ENCODE peak calls at places on chromosome 21, in nine cellular contexts. One of them, this sample, is unnamed.

GRCh38 chr21:42496839-42497202 is 797 bp upstream of the RSPH1 start:
- DNase-seq in ACHN: peak
- DNase-seq in glutamatergic neuron: no peak
- DNase-seq in T47D: no peak
- DNase-seq in NCI-H345: peak
- DNase-seq in RCC 7860: no peak
- DNase-seq in HS-5: no peak
- DNase-seq in A673: no peak
- DNase-seq in EH: no peak
- DNase-seq in this sample: no peak

GRCh38 chr21:30199989-30200388 is 15.9 kb downstream of the CLDN8 start:
- DNase-seq in EH: no peak
- DNase-seq in T47D: no peak
- DNase-seq in ACHN: no peak
- DNase-seq in HS-5: no peak
- DNase-seq in RCC 7860: no peak
- DNase-seq in A673: no peak
- DNase-seq in NCI-H345: no peak
- DNase-seq in glutamatergic neuron: no peak
- DNase-seq in this sample: no peak

GRCh38 chr21:44916965-44917364 is 3.7 kb downstream of the ITGB2 start:
- DNase-seq in ACHN: no peak
- DNase-seq in EH: no peak
- DNase-seq in NCI-H345: no peak
- DNase-seq in HS-5: no peak
- DNase-seq in RCC 7860: no peak
- DNase-seq in T47D: no peak
- DNase-seq in A673: no peak
- DNase-seq in glutamatergic neuron: no peak
- DNase-seq in this sample: no peak

GRCh38 chr21:45698493-45698947 is 55.0 kb downstream of the PCBP3 start:
- DNase-seq in NCI-H345: no peak
- DNase-seq in EH: peak
- DNase-seq in RCC 7860: no peak
- DNase-seq in ACHN: no peak
- DNase-seq in HS-5: peak
- DNase-seq in A673: peak
- DNase-seq in glutamatergic neuron: no peak
- DNase-seq in T47D: no peak
- DNase-seq in this sample: no peak

GRCh38 chr21:17462276-17462981 is 50.4 kb upstream of the CXADR start:
- DNase-seq in ACHN: peak
- DNase-seq in RCC 7860: peak
- DNase-seq in EH: peak
- DNase-seq in HS-5: no peak
- DNase-seq in NCI-H345: no peak
- DNase-seq in T47D: no peak
- DNase-seq in A673: no peak
- DNase-seq in glutamatergic neuron: no peak
- DNase-seq in this sample: no peak

GRCh38 chr21:29302340-29302991 is 3.7 kb downstream of the BACH1 start:
- DNase-seq in glutamatergic neuron: no peak
- DNase-seq in A673: no peak
- DNase-seq in EH: peak
- DNase-seq in ACHN: no peak
- DNase-seq in T47D: no peak
- DNase-seq in RCC 7860: no peak
- DNase-seq in HS-5: no peak
- DNase-seq in NCI-H345: no peak
- DNase-seq in this sample: no peak

GRCh38 chr21:26788783-26789182 is 56.4 kb downstream of the ADAMTS1 start:
- DNase-seq in EH: no peak
- DNase-seq in HS-5: no peak
- DNase-seq in glutamatergic neuron: no peak
- DNase-seq in T47D: no peak
- DNase-seq in NCI-H345: no peak
- DNase-seq in A673: no peak
- DNase-seq in RCC 7860: no peak
- DNase-seq in ACHN: no peak
- DNase-seq in this sample: no peak

GRCh38 chr21:44199448-44199847 is 41.3 kb downstream of the ICOSLG start:
- DNase-seq in RCC 7860: no peak
- DNase-seq in T47D: no peak
- DNase-seq in ACHN: no peak
- DNase-seq in NCI-H345: no peak
- DNase-seq in glutamatergic neuron: no peak
- DNase-seq in A673: no peak
- DNase-seq in HS-5: no peak
- DNase-seq in EH: no peak
- DNase-seq in this sample: peak

GRCh38 chr21:41564871-41565281 is 56.9 kb upstream of the TMPRSS2 start:
- DNase-seq in EH: peak
- DNase-seq in glutamatergic neuron: no peak
- DNase-seq in HS-5: peak
- DNase-seq in ACHN: no peak
- DNase-seq in RCC 7860: no peak
- DNase-seq in NCI-H345: no peak
- DNase-seq in A673: no peak
- DNase-seq in T47D: no peak
- DNase-seq in this sample: no peak

GRCh38 chr21:42306366-42307035 is 8.7 kb downstream of the TFF3 start:
- DNase-seq in HS-5: no peak
- DNase-seq in RCC 7860: no peak
- DNase-seq in EH: no peak
- DNase-seq in T47D: no peak
- DNase-seq in A673: no peak
- DNase-seq in glutamatergic neuron: peak
- DNase-seq in ACHN: no peak
- DNase-seq in NCI-H345: peak
- DNase-seq in this sample: no peak

GRCh38 chr21:41615613-41616012 is 107.7 kb upstream of the TMPRSS2 start:
- DNase-seq in T47D: no peak
- DNase-seq in glutamatergic neuron: no peak
- DNase-seq in A673: no peak
- DNase-seq in EH: peak
- DNase-seq in NCI-H345: no peak
- DNase-seq in HS-5: peak
- DNase-seq in RCC 7860: peak
- DNase-seq in ACHN: peak
- DNase-seq in this sample: no peak

GRCh38 chr21:45818904-45819285 is 162.7 kb upstream of the COL6A1 start:
- DNase-seq in NCI-H345: no peak
- DNase-seq in A673: peak
- DNase-seq in RCC 7860: peak
- DNase-seq in T47D: no peak
- DNase-seq in ACHN: peak
- DNase-seq in HS-5: peak
- DNase-seq in EH: peak
- DNase-seq in glutamatergic neuron: no peak
- DNase-seq in this sample: no peak

GRCh38 chr21:42690586-42690985 is 37.2 kb downstream of the PDE9A start:
- DNase-seq in glutamatergic neuron: no peak
- DNase-seq in HS-5: no peak
- DNase-seq in A673: no peak
- DNase-seq in NCI-H345: no peak
- DNase-seq in T47D: no peak
- DNase-seq in RCC 7860: no peak
- DNase-seq in EH: no peak
- DNase-seq in ACHN: no peak
- DNase-seq in this sample: no peak

GRCh38 chr21:41845310-41846032 is 33.7 kb downstream of the PRDM15 start:
- DNase-seq in T47D: no peak
- DNase-seq in glutamatergic neuron: no peak
- DNase-seq in HS-5: no peak
- DNase-seq in RCC 7860: no peak
- DNase-seq in ACHN: no peak
- DNase-seq in NCI-H345: no peak
- DNase-seq in EH: peak
- DNase-seq in A673: no peak
- DNase-seq in this sample: no peak

GRCh38 chr21:35593000-35593502 is 467.3 kb downstream of the SETD4 start:
- DNase-seq in HS-5: no peak
- DNase-seq in A673: no peak
- DNase-seq in glutamatergic neuron: no peak
- DNase-seq in T47D: no peak
- DNase-seq in NCI-H345: peak
- DNase-seq in ACHN: no peak
- DNase-seq in RCC 7860: peak
- DNase-seq in EH: peak
- DNase-seq in this sample: peak

GRCh38 chr21:36079010-36079649 is 9.3 kb downstream of the CBR1 start:
- DNase-seq in glutamatergic neuron: no peak
- DNase-seq in NCI-H345: no peak
- DNase-seq in A673: no peak
- DNase-seq in HS-5: no peak
- DNase-seq in T47D: no peak
- DNase-seq in EH: no peak
- DNase-seq in ACHN: no peak
- DNase-seq in RCC 7860: no peak
- DNase-seq in this sample: no peak

GRCh38 chr21:46226920-46227599 is 1.5 kb downstream of the LSS start:
- DNase-seq in T47D: no peak
- DNase-seq in EH: peak
- DNase-seq in HS-5: peak
- DNase-seq in glutamatergic neuron: no peak
- DNase-seq in ACHN: no peak
- DNase-seq in A673: peak
- DNase-seq in RCC 7860: no peak
- DNase-seq in NCI-H345: no peak
- DNase-seq in this sample: no peak

GRCh38 chr21:43603641-43604504 is 55.4 kb downstream of the HSF2BP start:
- DNase-seq in EH: peak
- DNase-seq in RCC 7860: no peak
- DNase-seq in glutamatergic neuron: peak
- DNase-seq in ACHN: no peak
- DNase-seq in T47D: no peak
- DNase-seq in HS-5: no peak
- DNase-seq in NCI-H345: peak
- DNase-seq in A673: no peak
- DNase-seq in this sample: no peak

GRCh38 chr21:44750675-44751025 is 39.3 kb upstream of the TSPEAR start:
- DNase-seq in glutamatergic neuron: no peak
- DNase-seq in RCC 7860: no peak
- DNase-seq in ACHN: no peak
- DNase-seq in HS-5: no peak
- DNase-seq in EH: no peak
- DNase-seq in NCI-H345: no peak
- DNase-seq in A673: no peak
- DNase-seq in T47D: no peak
- DNase-seq in this sample: no peak

This sample was measured in NT2/D1.